ENCODE peak calls at places on chromosomes 3 and 15, in seven cellular contexts. One of them, this sample, is unnamed.

GRCh38 chr15:89690276-89691218 is at the start of the genes PEX11A and WDR93:
- DNase-seq in mammary epithelial cell: peak
- DNase-seq in activated T-cell treated with anti-CD3 and anti-CD28 coated beads, Interleukin-2, amount 50 U/mL, for 24 hours: peak
- DNase-seq in AG20443: peak
- DNase-seq in sigmoid colon: peak
- DNase-seq in A673: peak
- DNase-seq in NCI-H460: peak
- DNase-seq in this sample: peak

GRCh38 chr3:180898572-180898971 is 13.9 kb upstream of the FXR1 start:
- DNase-seq in NCI-H460: no peak
- DNase-seq in AG20443: no peak
- DNase-seq in sigmoid colon: no peak
- DNase-seq in activated T-cell treated with anti-CD3 and anti-CD28 coated beads, Interleukin-2, amount 50 U/mL, for 24 hours: no peak
- DNase-seq in A673: no peak
- DNase-seq in mammary epithelial cell: no peak
- DNase-seq in this sample: no peak

GRCh38 chr3:89851974-89852621 is 744.7 kb downstream of the EPHA3 start:
- DNase-seq in A673: peak
- DNase-seq in NCI-H460: peak
- DNase-seq in activated T-cell treated with anti-CD3 and anti-CD28 coated beads, Interleukin-2, amount 50 U/mL, for 24 hours: no peak
- DNase-seq in AG20443: peak
- DNase-seq in sigmoid colon: no peak
- DNase-seq in mammary epithelial cell: no peak
- DNase-seq in this sample: peak

GRCh38 chr15:68635142-68635541 is 56.3 kb downstream of the CORO2B start:
- DNase-seq in NCI-H460: no peak
- DNase-seq in mammary epithelial cell: no peak
- DNase-seq in A673: no peak
- DNase-seq in AG20443: peak
- DNase-seq in sigmoid colon: no peak
- DNase-seq in activated T-cell treated with anti-CD3 and anti-CD28 coated beads, Interleukin-2, amount 50 U/mL, for 24 hours: no peak
- DNase-seq in this sample: no peak

GRCh38 chr3:116070102-116070501 is 375.2 kb downstream of the LSAMP start:
- DNase-seq in activated T-cell treated with anti-CD3 and anti-CD28 coated beads, Interleukin-2, amount 50 U/mL, for 24 hours: no peak
- DNase-seq in mammary epithelial cell: no peak
- DNase-seq in NCI-H460: no peak
- DNase-seq in A673: no peak
- DNase-seq in AG20443: no peak
- DNase-seq in sigmoid colon: no peak
- DNase-seq in this sample: no peak

GRCh38 chr3:124660606-124661005 is 69.6 kb upstream of the UMPS start:
- DNase-seq in sigmoid colon: no peak
- DNase-seq in A673: no peak
- DNase-seq in NCI-H460: no peak
- DNase-seq in AG20443: no peak
- DNase-seq in activated T-cell treated with anti-CD3 and anti-CD28 coated beads, Interleukin-2, amount 50 U/mL, for 24 hours: no peak
- DNase-seq in mammary epithelial cell: no peak
- DNase-seq in this sample: no peak

GRCh38 chr15:44009056-44009455 is 182.3 kb downstream of the WDR76 start:
- DNase-seq in NCI-H460: peak
- DNase-seq in AG20443: peak
- DNase-seq in mammary epithelial cell: peak
- DNase-seq in activated T-cell treated with anti-CD3 and anti-CD28 coated beads, Interleukin-2, amount 50 U/mL, for 24 hours: no peak
- DNase-seq in A673: no peak
- DNase-seq in sigmoid colon: no peak
- DNase-seq in this sample: peak

GRCh38 chr3:60025071-60026055 is 975.5 kb upstream of the CFAP20DC start:
- DNase-seq in activated T-cell treated with anti-CD3 and anti-CD28 coated beads, Interleukin-2, amount 50 U/mL, for 24 hours: no peak
- DNase-seq in A673: no peak
- DNase-seq in sigmoid colon: no peak
- DNase-seq in AG20443: peak
- DNase-seq in mammary epithelial cell: no peak
- DNase-seq in NCI-H460: no peak
- DNase-seq in this sample: no peak

GRCh38 chr3:14242490-14243311 is 64.1 kb downstream of the LSM3 start:
- DNase-seq in sigmoid colon: no peak
- DNase-seq in mammary epithelial cell: no peak
- DNase-seq in A673: no peak
- DNase-seq in activated T-cell treated with anti-CD3 and anti-CD28 coated beads, Interleukin-2, amount 50 U/mL, for 24 hours: no peak
- DNase-seq in AG20443: no peak
- DNase-seq in NCI-H460: no peak
- DNase-seq in this sample: no peak

GRCh38 chr3:165895919-165896318 is 58.7 kb upstream of the BCHE start:
- DNase-seq in A673: peak
- DNase-seq in NCI-H460: no peak
- DNase-seq in mammary epithelial cell: no peak
- DNase-seq in activated T-cell treated with anti-CD3 and anti-CD28 coated beads, Interleukin-2, amount 50 U/mL, for 24 hours: no peak
- DNase-seq in sigmoid colon: no peak
- DNase-seq in AG20443: no peak
- DNase-seq in this sample: peak

GRCh38 chr3:169552533-169552932 is 111.0 kb downstream of the MECOM start:
- DNase-seq in AG20443: no peak
- DNase-seq in mammary epithelial cell: peak
- DNase-seq in A673: no peak
- DNase-seq in activated T-cell treated with anti-CD3 and anti-CD28 coated beads, Interleukin-2, amount 50 U/mL, for 24 hours: no peak
- DNase-seq in sigmoid colon: no peak
- DNase-seq in NCI-H460: no peak
- DNase-seq in this sample: no peak

GRCh38 chr3:195195321-195196209 is 75.4 kb downstream of the XXYLT1 start:
- DNase-seq in NCI-H460: no peak
- DNase-seq in AG20443: no peak
- DNase-seq in A673: peak
- DNase-seq in activated T-cell treated with anti-CD3 and anti-CD28 coated beads, Interleukin-2, amount 50 U/mL, for 24 hours: peak
- DNase-seq in mammary epithelial cell: no peak
- DNase-seq in sigmoid colon: peak
- DNase-seq in this sample: no peak

GRCh38 chr15:55707985-55708384 is 35.0 kb downstream of the PRTG start:
- DNase-seq in NCI-H460: no peak
- DNase-seq in activated T-cell treated with anti-CD3 and anti-CD28 coated beads, Interleukin-2, amount 50 U/mL, for 24 hours: no peak
- DNase-seq in sigmoid colon: no peak
- DNase-seq in mammary epithelial cell: no peak
- DNase-seq in A673: no peak
- DNase-seq in AG20443: no peak
- DNase-seq in this sample: no peak

GRCh38 chr3:14775574-14775973 is 43.2 kb upstream of the FGD5 start:
- DNase-seq in activated T-cell treated with anti-CD3 and anti-CD28 coated beads, Interleukin-2, amount 50 U/mL, for 24 hours: no peak
- DNase-seq in mammary epithelial cell: no peak
- DNase-seq in sigmoid colon: no peak
- DNase-seq in NCI-H460: no peak
- DNase-seq in AG20443: no peak
- DNase-seq in A673: no peak
- DNase-seq in this sample: no peak

GRCh38 chr3:194748229-194748628 is 62.5 kb downstream of the FAM43A start:
- DNase-seq in mammary epithelial cell: no peak
- DNase-seq in A673: no peak
- DNase-seq in activated T-cell treated with anti-CD3 and anti-CD28 coated beads, Interleukin-2, amount 50 U/mL, for 24 hours: no peak
- DNase-seq in AG20443: no peak
- DNase-seq in sigmoid colon: no peak
- DNase-seq in NCI-H460: no peak
- DNase-seq in this sample: no peak

GRCh38 chr3:13620281-13620680 is 71.4 kb downstream of the FBLN2 start:
- DNase-seq in NCI-H460: no peak
- DNase-seq in mammary epithelial cell: no peak
- DNase-seq in sigmoid colon: no peak
- DNase-seq in A673: no peak
- DNase-seq in AG20443: no peak
- DNase-seq in activated T-cell treated with anti-CD3 and anti-CD28 coated beads, Interleukin-2, amount 50 U/mL, for 24 hours: no peak
- DNase-seq in this sample: no peak

GRCh38 chr15:85414495-85414894 is 34.1 kb downstream of the AKAP13 start:
- DNase-seq in sigmoid colon: no peak
- DNase-seq in A673: no peak
- DNase-seq in NCI-H460: peak
- DNase-seq in activated T-cell treated with anti-CD3 and anti-CD28 coated beads, Interleukin-2, amount 50 U/mL, for 24 hours: no peak
- DNase-seq in mammary epithelial cell: peak
- DNase-seq in AG20443: no peak
- DNase-seq in this sample: peak

GRCh38 chr15:25658560-25658959 is 204.6 kb downstream of the ATP10A start:
- DNase-seq in mammary epithelial cell: no peak
- DNase-seq in AG20443: no peak
- DNase-seq in activated T-cell treated with anti-CD3 and anti-CD28 coated beads, Interleukin-2, amount 50 U/mL, for 24 hours: no peak
- DNase-seq in A673: no peak
- DNase-seq in NCI-H460: no peak
- DNase-seq in sigmoid colon: no peak
- DNase-seq in this sample: no peak

GRCh38 chr3:120145498-120146285 is 51.4 kb upstream of the GSK3B start:
- DNase-seq in AG20443: peak
- DNase-seq in A673: peak
- DNase-seq in sigmoid colon: no peak
- DNase-seq in NCI-H460: peak
- DNase-seq in mammary epithelial cell: peak
- DNase-seq in activated T-cell treated with anti-CD3 and anti-CD28 coated beads, Interleukin-2, amount 50 U/mL, for 24 hours: no peak
- DNase-seq in this sample: peak

GRCh38 chr3:191296041-191296541 is 33.1 kb upstream of the CCDC50 start:
- DNase-seq in mammary epithelial cell: no peak
- DNase-seq in NCI-H460: no peak
- DNase-seq in sigmoid colon: no peak
- DNase-seq in activated T-cell treated with anti-CD3 and anti-CD28 coated beads, Interleukin-2, amount 50 U/mL, for 24 hours: no peak
- DNase-seq in AG20443: no peak
- DNase-seq in A673: no peak
- DNase-seq in this sample: no peak

GRCh38 chr3:16890605-16891333 is 6.0 kb downstream of the PLCL2 start:
- DNase-seq in activated T-cell treated with anti-CD3 and anti-CD28 coated beads, Interleukin-2, amount 50 U/mL, for 24 hours: no peak
- DNase-seq in AG20443: no peak
- DNase-seq in mammary epithelial cell: no peak
- DNase-seq in sigmoid colon: no peak
- DNase-seq in NCI-H460: no peak
- DNase-seq in A673: no peak
- DNase-seq in this sample: no peak

GRCh38 chr3:115982629-115983028 is 359.3 kb downstream of the GAP43 start:
- DNase-seq in NCI-H460: no peak
- DNase-seq in sigmoid colon: no peak
- DNase-seq in mammary epithelial cell: no peak
- DNase-seq in activated T-cell treated with anti-CD3 and anti-CD28 coated beads, Interleukin-2, amount 50 U/mL, for 24 hours: no peak
- DNase-seq in A673: no peak
- DNase-seq in AG20443: no peak
- DNase-seq in this sample: no peak

GRCh38 chr3:9749333-9749662 is 454 bp upstream of the OGG1 start:
- DNase-seq in AG20443: no peak
- DNase-seq in A673: no peak
- DNase-seq in NCI-H460: no peak
- DNase-seq in activated T-cell treated with anti-CD3 and anti-CD28 coated beads, Interleukin-2, amount 50 U/mL, for 24 hours: no peak
- DNase-seq in mammary epithelial cell: no peak
- DNase-seq in sigmoid colon: peak
- DNase-seq in this sample: no peak

GRCh38 chr3:33613041-33613440 is 105.0 kb downstream of the CLASP2 start:
- DNase-seq in AG20443: no peak
- DNase-seq in activated T-cell treated with anti-CD3 and anti-CD28 coated beads, Interleukin-2, amount 50 U/mL, for 24 hours: no peak
- DNase-seq in sigmoid colon: no peak
- DNase-seq in mammary epithelial cell: no peak
- DNase-seq in A673: no peak
- DNase-seq in NCI-H460: no peak
- DNase-seq in this sample: no peak

GRCh38 chr3:115550285-115550741 is 73.0 kb upstream of the GAP43 start:
- DNase-seq in activated T-cell treated with anti-CD3 and anti-CD28 coated beads, Interleukin-2, amount 50 U/mL, for 24 hours: no peak
- DNase-seq in AG20443: peak
- DNase-seq in sigmoid colon: peak
- DNase-seq in A673: no peak
- DNase-seq in NCI-H460: no peak
- DNase-seq in mammary epithelial cell: no peak
- DNase-seq in this sample: no peak

GRCh38 chr3:124234852-124235252 is 242.9 kb upstream of the ROPN1 start:
- DNase-seq in sigmoid colon: no peak
- DNase-seq in mammary epithelial cell: no peak
- DNase-seq in A673: no peak
- DNase-seq in activated T-cell treated with anti-CD3 and anti-CD28 coated beads, Interleukin-2, amount 50 U/mL, for 24 hours: no peak
- DNase-seq in NCI-H460: no peak
- DNase-seq in AG20443: no peak
- DNase-seq in this sample: no peak

GRCh38 chr3:67109651-67110204 is 111.6 kb downstream of the KBTBD8 start:
- DNase-seq in sigmoid colon: peak
- DNase-seq in A673: peak
- DNase-seq in activated T-cell treated with anti-CD3 and anti-CD28 coated beads, Interleukin-2, amount 50 U/mL, for 24 hours: no peak
- DNase-seq in AG20443: peak
- DNase-seq in NCI-H460: peak
- DNase-seq in mammary epithelial cell: peak
- DNase-seq in this sample: peak

GRCh38 chr15:25858952-25859760 is 4.0 kb downstream of the ATP10A start:
- DNase-seq in sigmoid colon: peak
- DNase-seq in activated T-cell treated with anti-CD3 and anti-CD28 coated beads, Interleukin-2, amount 50 U/mL, for 24 hours: no peak
- DNase-seq in A673: no peak
- DNase-seq in NCI-H460: no peak
- DNase-seq in AG20443: no peak
- DNase-seq in mammary epithelial cell: no peak
- DNase-seq in this sample: no peak

GRCh38 chr3:13787533-13787932 is 92.3 kb downstream of the WNT7A start:
- DNase-seq in A673: no peak
- DNase-seq in AG20443: no peak
- DNase-seq in NCI-H460: no peak
- DNase-seq in mammary epithelial cell: no peak
- DNase-seq in activated T-cell treated with anti-CD3 and anti-CD28 coated beads, Interleukin-2, amount 50 U/mL, for 24 hours: no peak
- DNase-seq in sigmoid colon: no peak
- DNase-seq in this sample: no peak

GRCh38 chr3:100993309-100993708 is at the start of gene ABI3BP:
- DNase-seq in AG20443: peak
- DNase-seq in mammary epithelial cell: peak
- DNase-seq in activated T-cell treated with anti-CD3 and anti-CD28 coated beads, Interleukin-2, amount 50 U/mL, for 24 hours: no peak
- DNase-seq in A673: peak
- DNase-seq in sigmoid colon: peak
- DNase-seq in NCI-H460: peak
- DNase-seq in this sample: peak

This sample was measured in MCF 10A.